ENCODE peak calls at places on chromosomes 6 and 20, in four cellular contexts. One of them, this sample, is unnamed.

GRCh38 chr6:141413196-141413595 is 719.5 kb upstream of the GJE1 start:
- DNase-seq in left cardiac atrium: no peak
- DNase-seq in Daoy: no peak
- DNase-seq in naive thymus-derived CD8-positive, alpha-beta T cell: no peak
- DNase-seq in this sample: no peak

GRCh38 chr6:67221226-67221625 is 1413.9 kb upstream of the ADGRB3 start:
- DNase-seq in left cardiac atrium: no peak
- DNase-seq in Daoy: no peak
- DNase-seq in naive thymus-derived CD8-positive, alpha-beta T cell: no peak
- DNase-seq in this sample: no peak

GRCh38 chr20:419556-420168 is 11.6 kb downstream of the RBCK1 start:
- DNase-seq in left cardiac atrium: no peak
- DNase-seq in Daoy: no peak
- DNase-seq in naive thymus-derived CD8-positive, alpha-beta T cell: no peak
- DNase-seq in this sample: no peak

GRCh38 chr20:58446938-58447265 is 57.9 kb downstream of the VAPB start:
- DNase-seq in left cardiac atrium: no peak
- DNase-seq in Daoy: no peak
- DNase-seq in naive thymus-derived CD8-positive, alpha-beta T cell: no peak
- DNase-seq in this sample: no peak

GRCh38 chr6:84549912-84550311 is 214.5 kb downstream of the TBX18 start:
- DNase-seq in left cardiac atrium: no peak
- DNase-seq in Daoy: no peak
- DNase-seq in naive thymus-derived CD8-positive, alpha-beta T cell: no peak
- DNase-seq in this sample: no peak

GRCh38 chr6:39753745-39754084 is 28.5 kb upstream of the KIF6 start:
- DNase-seq in left cardiac atrium: peak; percentile 32
- DNase-seq in Daoy: no peak
- DNase-seq in naive thymus-derived CD8-positive, alpha-beta T cell: no peak
- DNase-seq in this sample: no peak

GRCh38 chr6:136956590-136957573 is 34.8 kb downstream of the SLC35D3 start:
- DNase-seq in left cardiac atrium: no peak
- DNase-seq in Daoy: no peak
- DNase-seq in naive thymus-derived CD8-positive, alpha-beta T cell: no peak
- DNase-seq in this sample: no peak

GRCh38 chr6:69699655-69700054 is 97.2 kb downstream of the LMBRD1 start:
- DNase-seq in left cardiac atrium: no peak
- DNase-seq in Daoy: no peak
- DNase-seq in naive thymus-derived CD8-positive, alpha-beta T cell: no peak
- DNase-seq in this sample: no peak

GRCh38 chr6:161228911-161229591 is 44.8 kb downstream of the AGPAT4 start:
- DNase-seq in left cardiac atrium: no peak
- DNase-seq in Daoy: peak; percentile 85
- DNase-seq in naive thymus-derived CD8-positive, alpha-beta T cell: no peak
- DNase-seq in this sample: no peak

GRCh38 chr6:29813809-29814208 is 13.8 kb upstream of the HLA-G start:
- DNase-seq in left cardiac atrium: no peak
- DNase-seq in Daoy: peak; percentile 84
- DNase-seq in naive thymus-derived CD8-positive, alpha-beta T cell: no peak
- DNase-seq in this sample: no peak

GRCh38 chr6:122050226-122050755 is 349.2 kb upstream of the HSF2 start:
- DNase-seq in left cardiac atrium: no peak
- DNase-seq in Daoy: no peak
- DNase-seq in naive thymus-derived CD8-positive, alpha-beta T cell: no peak
- DNase-seq in this sample: no peak

GRCh38 chr6:147055821-147056392 is 148.3 kb upstream of the STXBP5 start:
- DNase-seq in left cardiac atrium: no peak
- DNase-seq in Daoy: no peak
- DNase-seq in naive thymus-derived CD8-positive, alpha-beta T cell: no peak
- DNase-seq in this sample: no peak

GRCh38 chr20:32139947-32140346 is 30.4 kb downstream of the TM9SF4 start:
- DNase-seq in left cardiac atrium: no peak
- DNase-seq in Daoy: no peak
- DNase-seq in naive thymus-derived CD8-positive, alpha-beta T cell: no peak
- DNase-seq in this sample: no peak

GRCh38 chr6:35082046-35082732 is 59.0 kb downstream of the TCP11 start:
- DNase-seq in left cardiac atrium: no peak
- DNase-seq in Daoy: no peak
- DNase-seq in naive thymus-derived CD8-positive, alpha-beta T cell: no peak
- DNase-seq in this sample: no peak

GRCh38 chr20:34825530-34826362 is at the start of gene NCOA6:
- DNase-seq in left cardiac atrium: peak; percentile 89
- DNase-seq in Daoy: peak; percentile 89
- DNase-seq in naive thymus-derived CD8-positive, alpha-beta T cell: peak; percentile 84
- DNase-seq in this sample: peak; percentile 69

GRCh38 chr6:87154641-87155271 is 609 bp upstream of the ZNF292 start:
- DNase-seq in left cardiac atrium: no peak
- DNase-seq in Daoy: peak; percentile 75
- DNase-seq in naive thymus-derived CD8-positive, alpha-beta T cell: peak; percentile 56
- DNase-seq in this sample: peak; percentile 76

GRCh38 chr6:109790131-109790530 is 99.0 kb downstream of the FIG4 start:
- DNase-seq in left cardiac atrium: no peak
- DNase-seq in Daoy: peak; percentile 7
- DNase-seq in naive thymus-derived CD8-positive, alpha-beta T cell: no peak
- DNase-seq in this sample: no peak

GRCh38 chr20:31606928-31607639 is 2.0 kb downstream of the ID1 start:
- DNase-seq in left cardiac atrium: peak; percentile 52
- DNase-seq in Daoy: peak; percentile 77
- DNase-seq in naive thymus-derived CD8-positive, alpha-beta T cell: no peak
- DNase-seq in this sample: no peak

GRCh38 chr6:130843575-130844320 is 16.5 kb downstream of the SMLR1 start:
- DNase-seq in left cardiac atrium: no peak
- DNase-seq in Daoy: peak; percentile 17
- DNase-seq in naive thymus-derived CD8-positive, alpha-beta T cell: no peak
- DNase-seq in this sample: peak; percentile 48

GRCh38 chr20:58755751-58756524 is 63.3 kb downstream of the NPEPL1 start:
- DNase-seq in left cardiac atrium: no peak
- DNase-seq in Daoy: no peak
- DNase-seq in naive thymus-derived CD8-positive, alpha-beta T cell: no peak
- DNase-seq in this sample: no peak

GRCh38 chr6:117253785-117254184 is 11.6 kb upstream of the VGLL2 start:
- DNase-seq in left cardiac atrium: no peak
- DNase-seq in Daoy: no peak
- DNase-seq in naive thymus-derived CD8-positive, alpha-beta T cell: no peak
- DNase-seq in this sample: no peak

GRCh38 chr6:100209323-100210137 is 215.5 kb upstream of the MCHR2 start:
- DNase-seq in left cardiac atrium: no peak
- DNase-seq in Daoy: no peak
- DNase-seq in naive thymus-derived CD8-positive, alpha-beta T cell: no peak
- DNase-seq in this sample: no peak

GRCh38 chr6:136059308-136059707 is 190.8 kb downstream of the MTFR2 start:
- DNase-seq in left cardiac atrium: no peak
- DNase-seq in Daoy: no peak
- DNase-seq in naive thymus-derived CD8-positive, alpha-beta T cell: no peak
- DNase-seq in this sample: no peak

GRCh38 chr6:40744835-40745234 is 157.7 kb upstream of the LRFN2 start:
- DNase-seq in left cardiac atrium: no peak
- DNase-seq in Daoy: no peak
- DNase-seq in naive thymus-derived CD8-positive, alpha-beta T cell: no peak
- DNase-seq in this sample: no peak

This sample was measured in central memory CD4-positive, alpha-beta T cell.